ENCODE peak calls at places on chromosomes 6 and 20, in four cellular contexts. B is adipocyte, T is B cell, Q is T-helper 9 cell. Z is an unnamed sample.

GRCh38 chr6:14758421-14759043 is 487.3 kb upstream of the JARID2 start:
- DNase-seq in B (no peak), T (no peak), Q (no peak), Z (no peak)

GRCh38 chr6:88490865-88491264 is 324.7 kb upstream of the CNR1 start:
- DNase-seq in Q (no peak), B (peak), T (no peak), Z (no peak)

GRCh38 chr6:52724041-52724405 is 39.3 kb downstream of the GSTA2 start:
- DNase-seq in Q (no peak), B (peak), T (no peak), Z (no peak)

GRCh38 chr6:44431118-44431725 is 43.7 kb downstream of the CDC5L start:
- DNase-seq in B (peak), T (no peak), Q (peak), Z (no peak)

GRCh38 chr6:44222987-44223470 is 366 bp upstream of the SLC29A1 start:
- DNase-seq in B (no peak), Q (no peak), T (no peak), Z (no peak)

GRCh38 chr6:147205690-147206600 is 1.7 kb downstream of the STXBP5 start:
- DNase-seq in B (peak), Q (no peak), T (no peak), Z (no peak)

GRCh38 chr6:40779399-40779798 is 192.2 kb upstream of the LRFN2 start:
- DNase-seq in B (peak), T (no peak), Q (no peak), Z (no peak)

GRCh38 chr20:48115511-48115910 is 330.2 kb upstream of the SULF2 start:
- DNase-seq in Q (no peak), T (no peak), B (no peak), Z (no peak)

GRCh38 chr6:162373192-162373591 is 354.4 kb downstream of the PRKN start:
- DNase-seq in B (no peak), T (no peak), Q (no peak), Z (no peak)

GRCh38 chr6:15936503-15936902 is 192.4 kb upstream of the MYLIP start:
- DNase-seq in Q (no peak), B (no peak), T (peak), Z (no peak)

GRCh38 chr6:7697820-7698623 is 27.9 kb upstream of the BMP6 start:
- DNase-seq in B (peak), T (no peak), Q (no peak), Z (no peak)

GRCh38 chr6:79421707-79422484 is 115.3 kb downstream of the LCA5 start:
- DNase-seq in T (no peak), B (peak), Q (no peak), Z (no peak)

GRCh38 chr6:104182811-104183210 is 676.9 kb downstream of the HACE1 start:
- DNase-seq in Q (no peak), B (peak), T (no peak), Z (no peak)

GRCh38 chr20:32207626-32208498 is at the start of the genes PLAGL2 and POFUT1:
- DNase-seq in B (peak), T (peak), Q (peak), Z (peak)

GRCh38 chr6:106844930-106845329 is 129.6 kb downstream of the CD24 start:
- DNase-seq in T (no peak), Q (no peak), B (no peak), Z (no peak)

GRCh38 chr6:157603314-157603940 is 219.6 kb upstream of the SNX9 start:
- DNase-seq in B (no peak), Q (no peak), T (no peak), Z (no peak)

GRCh38 chr6:33207569-33208088 is 671 bp upstream of the RING1 start:
- DNase-seq in B (peak), Q (no peak), T (peak), Z (no peak)

GRCh38 chr6:131761061-131761761 is 46.6 kb upstream of the ENPP1 start:
- DNase-seq in B (peak), T (no peak), Q (no peak), Z (no peak)

GRCh38 chr6:135183532-135184440 is 2.7 kb downstream of the MYB start:
- DNase-seq in T (peak), B (peak), Q (peak), Z (peak)

GRCh38 chr6:157981395-157982296 is at the start of gene SYNJ2:
- DNase-seq in Q (peak), T (peak), B (peak), Z (peak)

GRCh38 chr6:140344149-140344913 is 969.9 kb upstream of the CITED2 start:
- DNase-seq in T (no peak), B (peak), Q (no peak), Z (no peak)

GRCh38 chr6:156943167-156943566 is 166.0 kb downstream of the ARID1B start:
- DNase-seq in T (no peak), B (peak), Q (no peak), Z (no peak)

Z was measured in effector memory CD4-positive, alpha-beta T cell.